ENCODE peak calls at places on chromosomes 6 and 20, in eight cellular contexts. Z is body of pancreas, Q is A549, J is K562, U is IMR-90, L is breast epithelium, D is ovary, E is spleen. T is an unnamed sample.

GRCh38 chr6:41228088-41228487 is at the start of gene TREML4:
- DNase-seq in E (no peak), U (no peak), L (no peak), Q (no peak), D (no peak), J (no peak), Z (no peak), T (no peak)

GRCh38 chr20:52305029-52305645 is 113.6 kb upstream of the ZFP64 start:
- DNase-seq in Q (no peak), E (no peak), L (no peak), U (no peak), D (no peak), J (no peak), Z (no peak), T (no peak)

GRCh38 chr6:118618676-118619377 is 32.6 kb downstream of the CEP85L start:
- DNase-seq in D (peak; percentile 29), Z (peak; percentile 58), L (no peak), J (peak; percentile 32), E (peak; percentile 80), U (peak; percentile 26), Q (peak; percentile 7), T (peak; percentile 16)

GRCh38 chr20:41142914-41143313 is 5.6 kb downstream of the PLCG1 start:
- DNase-seq in Z (no peak), L (no peak), E (no peak), U (no peak), Q (no peak), J (no peak), D (no peak), T (no peak)

GRCh38 chr6:127515234-127515793 is 3.8 kb downstream of the MTCL3 start:
- DNase-seq in Z (no peak), E (no peak), U (no peak), J (no peak), D (no peak), L (no peak), Q (no peak), T (no peak)

GRCh38 chr6:45923831-45924391 is 91.7 kb downstream of the CLIC5 start:
- DNase-seq in L (no peak), J (no peak), E (no peak), D (no peak), Q (no peak), Z (no peak), U (peak; percentile 63), T (no peak)

GRCh38 chr6:132003516-132004178 is 52.5 kb upstream of the CCN2 start:
- DNase-seq in D (no peak), L (no peak), J (no peak), Q (no peak), Z (no peak), U (no peak), E (no peak), T (no peak)

GRCh38 chr6:133806358-133806757 is 82.6 kb upstream of the TCF21 start:
- DNase-seq in J (no peak), D (no peak), Q (no peak), L (no peak), U (peak; percentile 72), Z (no peak), E (no peak), T (no peak)

GRCh38 chr6:84669945-84670344 is 94.5 kb downstream of the TBX18 start:
- DNase-seq in Q (no peak), U (no peak), D (no peak), Z (no peak), J (no peak), E (no peak), L (no peak), T (no peak)

GRCh38 chr6:160088774-160089533 is 32.7 kb upstream of the SLC22A1 start:
- DNase-seq in U (no peak), D (no peak), Q (no peak), J (no peak), E (no peak), L (no peak), Z (no peak), T (no peak)

GRCh38 chr6:72132851-72133250 is 246.5 kb downstream of the RIMS1 start:
- DNase-seq in J (no peak), E (no peak), Z (no peak), L (no peak), U (no peak), Q (no peak), D (no peak), T (no peak)

GRCh38 chr20:2398453-2398852 is 17.8 kb downstream of the TGM6 start:
- DNase-seq in Z (no peak), E (no peak), Q (no peak), D (no peak), J (no peak), L (no peak), U (no peak), T (no peak)

GRCh38 chr6:32110632-32111031 is 1.5 kb upstream of the TNXB start:
- DNase-seq in Q (no peak), Z (no peak), E (no peak), J (no peak), D (peak; percentile 52), U (no peak), L (no peak), T (no peak)

GRCh38 chr6:118586741-118587485 is 38.8 kb downstream of the PLN start:
- DNase-seq in U (no peak), D (no peak), J (no peak), E (no peak), L (no peak), Z (no peak), Q (no peak), T (no peak)

GRCh38 chr20:41198443-41198842 is 61.1 kb downstream of the PLCG1 start:
- DNase-seq in L (no peak), J (no peak), U (no peak), E (no peak), Z (no peak), Q (no peak), D (no peak), T (no peak)

GRCh38 chr6:151681426-151682059 is 125.9 kb upstream of the ESR1 start:
- DNase-seq in J (no peak), Z (no peak), D (peak; percentile 44), E (no peak), Q (no peak), L (no peak), U (no peak), T (no peak)

GRCh38 chr6:84033523-84034451 is at the start of gene MRAP2:
- DNase-seq in Z (peak; percentile 17), E (no peak), L (no peak), U (no peak), J (peak; percentile 72), D (peak; percentile 55), Q (peak; percentile 7), T (no peak)

GRCh38 chr6:119173249-119174084 is 95.0 kb upstream of the FAM184A start:
- DNase-seq in E (no peak), Z (no peak), Q (no peak), U (no peak), J (no peak), L (no peak), D (no peak), T (no peak)

GRCh38 chr20:45387274-45387673 is 9.1 kb upstream of the TP53TG5 start:
- DNase-seq in Z (no peak), U (no peak), J (no peak), D (no peak), Q (no peak), L (no peak), E (no peak), T (no peak)

GRCh38 chr6:40778186-40778585 is 191.0 kb upstream of the LRFN2 start:
- DNase-seq in D (no peak), J (no peak), E (no peak), U (peak; percentile 32), Z (no peak), Q (no peak), L (no peak), T (no peak)

GRCh38 chr20:47691632-47692031 is 93.6 kb downstream of the SULF2 start:
- DNase-seq in J (no peak), L (no peak), E (no peak), U (peak; percentile 22), Q (no peak), D (no peak), Z (no peak), T (no peak)

DNA sequence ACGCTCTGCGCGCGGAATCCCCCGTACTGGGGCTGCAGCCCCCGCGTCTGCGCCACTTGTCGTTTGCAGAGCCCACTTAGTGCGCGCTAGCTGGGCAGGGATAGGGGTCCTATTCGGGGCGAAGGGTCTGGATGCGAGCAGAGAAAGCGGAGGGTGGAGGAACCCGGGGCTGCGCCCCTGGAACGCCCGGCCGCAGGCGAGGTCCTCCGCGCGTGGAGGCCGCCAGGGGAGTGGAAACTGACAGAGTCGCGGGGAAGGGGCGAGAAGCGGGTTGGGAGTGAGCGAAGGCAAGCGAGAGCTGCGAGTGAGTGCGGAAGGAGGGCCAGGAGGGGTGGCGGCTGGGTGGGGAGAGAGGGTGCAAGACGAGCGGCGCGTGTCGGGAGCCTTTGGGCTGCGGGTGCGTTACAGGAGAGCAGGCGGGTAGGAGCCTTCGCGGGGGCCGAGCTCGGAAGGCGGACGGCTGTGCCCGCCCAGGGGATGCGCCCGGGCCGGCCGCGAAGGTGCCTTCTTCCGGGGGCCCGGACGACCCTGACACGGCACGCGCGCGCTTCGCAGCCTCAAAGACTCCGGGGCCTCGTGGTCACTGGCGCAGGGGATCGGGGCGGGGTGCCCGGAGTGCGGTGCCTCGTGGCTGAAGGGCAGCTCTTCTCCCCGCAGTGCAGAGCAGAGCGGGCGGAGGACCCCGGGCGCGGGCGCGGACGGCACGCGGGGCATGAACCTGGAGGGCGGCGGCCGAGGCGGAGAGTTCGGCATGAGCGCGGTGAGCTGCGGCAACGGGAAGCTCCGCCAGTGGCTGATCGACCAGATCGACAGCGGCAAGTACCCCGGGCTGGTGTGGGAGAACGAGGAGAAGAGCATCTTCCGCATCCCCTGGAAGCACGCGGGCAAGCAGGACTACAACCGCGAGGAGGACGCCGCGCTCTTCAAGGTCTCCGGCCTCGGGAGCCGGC is 1.2 kb downstream of the IRF4 start:
- DNase-seq in D (no peak), Q (no peak), J (no peak), U (no peak), E (peak; percentile 86), L (no peak), Z (no peak), T (no peak)
- TF ChIP-seq POLR2A in D (no peak), Q (no peak), J (no peak), U (no peak), E (no peak), L (no peak), Z (no peak), T (no peak)

GRCh38 chr6:100176321-100176950 is 182.4 kb upstream of the MCHR2 start:
- DNase-seq in U (peak; percentile 74), J (no peak), L (no peak), Q (no peak), Z (peak; percentile 17), E (no peak), D (no peak), T (no peak)
- H3K27ac ChIP-seq in U (peak overlapping the region; percentile 74), J (peak overlapping the region; percentile 3), L (peak overlapping the region; percentile 79), Q (peak overlapping the region; percentile 77), Z (no peak overlapping the region), E (no peak overlapping the region), D (no peak overlapping the region), T (no peak overlapping the region)

DNA sequence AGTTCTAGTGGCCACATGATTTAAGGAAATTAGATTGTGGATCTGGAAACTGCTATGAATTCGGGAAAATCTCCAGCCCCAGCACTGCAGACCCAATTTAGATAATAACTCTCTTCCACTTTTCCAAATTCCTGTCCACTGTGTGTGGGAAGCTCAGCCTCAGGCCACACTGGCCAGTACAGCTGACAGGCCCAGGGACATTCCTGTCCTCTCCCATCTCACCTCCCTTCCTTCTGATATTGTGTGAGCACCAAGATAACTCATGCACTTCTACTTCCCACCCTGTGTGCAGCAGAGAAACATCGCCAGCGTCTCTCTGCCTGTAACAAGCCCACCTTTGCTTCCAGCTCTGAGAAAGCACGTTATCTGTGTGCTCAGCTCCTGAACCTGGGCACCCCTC is 145.1 kb upstream of the RREB1 start:
- DNase-seq in J (no peak), U (no peak), Q (no peak), Z (no peak), D (no peak), E (no peak), L (no peak), T (no peak)
- TF ChIP-seq POLR2A in J (no peak), U (no peak), Q (no peak), Z (no peak), D (no peak), E (no peak), L (no peak), T (no peak)

GRCh38 chr20:3672864-3673550 is 8.8 kb downstream of the ADAM33 start:
- DNase-seq in Z (no peak), U (no peak), D (no peak), L (no peak), J (no peak), E (no peak), Q (no peak), T (no peak)
- H3K27ac ChIP-seq in Z (no peak overlapping the region), U (no peak overlapping the region), D (no peak overlapping the region), L (no peak overlapping the region), J (no peak overlapping the region), E (no peak overlapping the region), Q (peak overlapping the region; percentile 50), T (no peak overlapping the region)

T was measured in gastrocnemius medialis.